ENCODE peak calls at places on chromosomes 5 and 9, in four cellular contexts. S is heart left ventricle, B is astrocyte, J is sigmoid colon. P is an unnamed sample. For H3K4me1, the result is how much of the 10 kb centered on the place peaks cover.

GRCh38 chr5:119655081-119655480 is 25.7 kb downstream of the FAM170A start:
- DNase-seq in S (no peak), B (no peak), J (no peak), P (no peak)

GRCh38 chr5:120684213-120684612 is 220.1 kb downstream of the PRR16 start:
- DNase-seq in B (peak), S (no peak), J (no peak), P (no peak)

GRCh38 chr5:31811210-31811609 is 172.3 kb downstream of the PDZD2 start:
- DNase-seq in S (peak), B (peak), J (no peak), P (no peak)

GRCh38 chr9:32344551-32345182 is 39.8 kb upstream of the ACO1 start:
- DNase-seq in S (no peak), J (no peak), B (no peak), P (no peak)

GRCh38 chr9:134372621-134373267 is 46.5 kb downstream of the RXRA start:
- DNase-seq in B (no peak), J (peak), S (peak), P (peak)

GRCh38 chr5:176541338-176542134 is 4.3 kb upstream of the RNF44 start:
- DNase-seq in B (no peak), J (no peak), S (peak), P (peak)

GRCh38 chr5:173278172-173278571 is 43.2 kb upstream of the NKX2-5 start:
- DNase-seq in B (no peak), J (no peak), S (peak), P (peak)

GRCh38 chr9:93380410-93381060 is 71.0 kb upstream of the FAM120A start:
- DNase-seq in J (no peak), B (no peak), S (no peak), P (no peak)

GRCh38 chr9:69172895-69173294 is 1.2 kb upstream of the TJP2 start:
- DNase-seq in J (no peak), S (no peak), B (no peak), P (no peak)

GRCh38 chr5:35859101-35859661 is 2.5 kb downstream of the IL7R start:
- DNase-seq in S (no peak), B (peak), J (no peak), P (no peak)

GRCh38 chr5:35861718-35862117 is 5.0 kb downstream of the IL7R start:
- DNase-seq in B (peak), S (no peak), J (no peak), P (no peak)

GRCh38 chr5:35862126-35862525 is 5.4 kb downstream of the IL7R start:
- DNase-seq in B (no peak), J (no peak), S (no peak), P (no peak)

GRCh38 chr5:35860686-35861085 is 4.0 kb downstream of the IL7R start:
- DNase-seq in B (peak), S (no peak), J (no peak), P (no peak)

DNA sequence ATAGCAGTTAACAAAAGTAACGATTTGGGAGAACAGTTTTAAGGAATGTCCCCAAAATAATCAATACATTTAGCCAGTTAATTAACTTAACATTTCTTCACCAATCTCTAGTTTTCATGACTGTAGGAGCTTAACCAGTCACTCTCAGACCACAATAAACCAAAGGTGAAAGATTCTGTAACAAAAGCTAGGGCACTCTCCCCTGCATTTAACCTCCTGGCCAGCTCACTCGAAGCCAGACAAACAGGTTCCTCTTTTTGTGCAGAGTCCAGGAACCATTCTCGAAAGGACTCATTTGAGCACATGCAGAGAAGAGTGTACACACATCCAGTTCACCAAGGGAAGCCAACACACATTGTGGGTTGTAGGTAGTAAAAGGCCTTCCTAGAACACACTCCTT is 6.5 kb downstream of the IL7R start:
- DNase-seq in B (no peak), S (no peak), J (no peak), P (no peak)
- H3K4me3 ChIP-seq in B (no peak), S (no peak), J (no peak), P (no peak)

GRCh38 chr5:56845904-56846479 is 30.6 kb downstream of the MAP3K1 start:
- DNase-seq in J (no peak), S (no peak), B (no peak), P (no peak)
- H3K4me1 ChIP-seq in J (under half), S (half or more), B (under half), P (under half)

GRCh38 chr9:75893096-75893495 is 2.6 kb downstream of the PCSK5 start:
- DNase-seq in J (no peak), B (no peak), S (no peak), P (no peak)
- H3K4me3 ChIP-seq in J (peak), B (peak), S (peak), P (peak)

DNA sequence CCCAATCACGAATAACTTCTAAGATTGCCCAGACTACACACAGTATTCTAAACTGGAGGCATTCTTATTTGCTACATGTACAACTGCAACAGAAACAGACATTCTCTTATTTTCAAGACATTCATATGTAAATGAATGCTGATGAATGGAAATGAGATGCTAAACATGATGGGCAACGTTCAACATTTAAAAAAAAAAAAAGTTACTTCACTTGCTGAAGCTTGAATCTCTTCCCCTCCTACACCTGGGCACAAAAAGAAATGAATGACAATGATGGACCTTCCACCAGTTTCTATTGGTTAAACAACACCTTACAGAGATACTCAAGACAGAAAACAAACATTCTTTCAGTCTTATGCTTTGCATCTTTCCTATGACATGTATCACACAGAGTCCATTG is 160.5 kb downstream of the BNC2 start:
- DNase-seq in J (no peak), S (no peak), B (no peak), P (no peak)
- H3K4me1 ChIP-seq in J (under half), S (under half), B (under half), P (under half)

GRCh38 chr9:106880863-106881262 is 17.9 kb downstream of the ZNF462 start:
- DNase-seq in J (peak), S (no peak), B (peak), P (peak)
- H3K4me3 ChIP-seq in J (no peak), S (no peak), B (no peak), P (no peak)

P was measured in right cardiac atrium.